ENCODE peak calls at places on chromosomes 3 and 15, in ten cellular contexts. P is H9; B is effector CD4-positive, alpha-beta T cell; S is NCI-H1105; U is Daoy; Z is ACHN; D is HuH-7; X is astrocyte of the cerebellum; K is germinal center; G is coronary artery. H is an unnamed sample.

GRCh38 chr3:13655074-13655913 is 106.4 kb downstream of the FBLN2 start:
- DNase-seq in S (no peak), G (no peak), Z (peak; percentile 34), B (no peak), P (peak; percentile 74), U (peak; percentile 59), X (no peak), K (peak; percentile 49), D (peak; percentile 96), H (peak; percentile 12)

GRCh38 chr3:139414608-139415224 is 25.3 kb upstream of the COPB2 start:
- DNase-seq in P (no peak), G (no peak), X (no peak), D (no peak), S (no peak), Z (no peak), K (no peak), U (no peak), B (no peak), H (no peak)

GRCh38 chr3:69948246-69948862 is 51.2 kb upstream of the SAMMSON start:
- DNase-seq in Z (peak; percentile 62), B (no peak), S (peak; percentile 8), X (peak; percentile 38), G (no peak), D (no peak), U (peak; percentile 3), K (peak; percentile 6), P (no peak), H (peak; percentile 34)

GRCh38 chr3:6605245-6605644 is 255.7 kb upstream of the GRM7 start:
- DNase-seq in P (no peak), G (no peak), K (no peak), X (no peak), S (no peak), Z (no peak), B (no peak), U (no peak), D (no peak), H (no peak)

GRCh38 chr15:68428431-68428940 is 3.5 kb downstream of the ITGA11 start:
- DNase-seq in D (no peak), X (no peak), S (no peak), Z (no peak), U (no peak), G (peak; percentile 52), B (no peak), P (no peak), K (no peak), H (no peak)

GRCh38 chr15:64464271-64465005 is 4.1 kb downstream of the ZNF609 start:
- DNase-seq in B (no peak), D (no peak), K (no peak), P (no peak), Z (no peak), G (no peak), X (no peak), S (peak; percentile 95), U (no peak), H (no peak)

GRCh38 chr3:11195721-11196332 is 41.5 kb downstream of the HRH1 start:
- DNase-seq in X (no peak), S (no peak), Z (no peak), U (peak; percentile 75), P (peak; percentile 36), B (no peak), D (no peak), G (no peak), K (no peak), H (no peak)

GRCh38 chr3:128588147-128588546 is 62.5 kb downstream of the RPN1 start:
- DNase-seq in B (no peak), D (no peak), G (no peak), X (no peak), K (no peak), S (no peak), U (no peak), P (no peak), Z (no peak), H (no peak)

GRCh38 chr15:74835312-74835823 is 7.6 kb downstream of the ULK3 start:
- DNase-seq in U (peak; percentile 77), B (peak; percentile 26), P (peak; percentile 94), K (peak; percentile 60), S (no peak), G (no peak), X (no peak), Z (peak; percentile 67), D (peak; percentile 99), H (peak; percentile 91)

GRCh38 chr3:30904986-30905385 is 10.5 kb upstream of the GADL1 start:
- DNase-seq in Z (no peak), B (no peak), D (no peak), P (no peak), K (no peak), S (no peak), X (no peak), G (no peak), U (no peak), H (no peak)

GRCh38 chr3:42189746-42190145 is 76.2 kb downstream of the CCK start:
- DNase-seq in G (no peak), B (no peak), X (peak; percentile 37), Z (no peak), U (peak; percentile 22), K (no peak), P (no peak), S (no peak), D (no peak), H (no peak)

GRCh38 chr15:95584088-95584487 is 746.4 kb upstream of the NR2F2 start:
- DNase-seq in B (no peak), U (no peak), K (no peak), D (no peak), Z (no peak), G (no peak), P (no peak), S (no peak), X (no peak), H (no peak)

GRCh38 chr3:127629462-127630403 is 748 bp downstream of the PODXL2 start:
- DNase-seq in S (peak; percentile 16), X (no peak), U (peak; percentile 31), D (no peak), B (no peak), Z (no peak), P (no peak), K (peak; percentile 49), G (no peak), H (no peak)

GRCh38 chr3:45170071-45170470 is 23.9 kb upstream of the CDCP1 start:
- DNase-seq in P (no peak), S (no peak), K (no peak), X (no peak), D (no peak), G (no peak), B (no peak), U (no peak), Z (no peak), H (no peak)

GRCh38 chr15:61195116-61196002 is 33.7 kb downstream of the RORA start:
- DNase-seq in G (no peak), U (peak; percentile 33), X (no peak), D (peak; percentile 28), Z (peak; percentile 46), K (peak; percentile 31), S (no peak), P (no peak), B (no peak), H (peak; percentile 74)

GRCh38 chr3:106688463-106688862 is 688.8 kb upstream of the CCDC54 start:
- DNase-seq in Z (peak; percentile 35), B (no peak), D (peak; percentile 47), G (no peak), X (peak; percentile 75), U (peak; percentile 79), S (peak; percentile 60), K (no peak), P (no peak), H (no peak)

GRCh38 chr3:193822492-193823220 is 229.6 kb downstream of the OPA1 start:
- DNase-seq in U (peak; percentile 35), P (no peak), G (no peak), S (no peak), K (no peak), X (peak; percentile 90), D (no peak), B (no peak), Z (no peak), H (no peak)